ENCODE peak calls at places on chromosome 11, in eight cellular contexts. K is psoas muscle, R is PC-9, A is spleen, D is esophagus squamous epithelium, M is heart left ventricle, F is cardiac muscle cell, L is kidney epithelial cell. N is an unnamed sample.

GRCh38 chr11:61919841-61920631 is 2.7 kb upstream of the RAB3IL1 start:
- DNase-seq in K (no peak), R (no peak), A (peak; percentile 69), D (no peak), M (no peak), F (no peak), L (no peak), N (no peak)

GRCh38 chr11:12526789-12527188 is 147.4 kb upstream of the TEAD1 start:
- DNase-seq in K (no peak), R (no peak), A (no peak), D (no peak), M (no peak), F (peak; percentile 76), L (no peak), N (no peak)

GRCh38 chr11:129894281-129895125 is 875 bp downstream of the NFRKB start:
- DNase-seq in K (no peak), R (no peak), A (no peak), D (no peak), M (no peak), F (peak; percentile 2), L (no peak), N (no peak)

GRCh38 chr11:61694971-61695706 is 14.9 kb downstream of the DAGLA start:
- DNase-seq in K (peak; percentile 75), R (peak; percentile 81), A (no peak), D (no peak), M (peak; percentile 59), F (no peak), L (no peak), N (no peak)

GRCh38 chr11:120121914-120122473 is 15.9 kb downstream of the TRIM29 start:
- DNase-seq in K (no peak), R (peak; percentile 91), A (no peak), D (no peak), M (peak; percentile 32), F (no peak), L (no peak), N (no peak)

GRCh38 chr11:62157603-62158002 is 32.4 kb upstream of the SCGB1D1 start:
- DNase-seq in K (no peak), R (no peak), A (no peak), D (no peak), M (no peak), F (no peak), L (no peak), N (no peak)

GRCh38 chr11:62716206-62716605 is 8.7 kb downstream of the GNG3 start:
- DNase-seq in K (no peak), R (no peak), A (no peak), D (no peak), M (no peak), F (no peak), L (no peak), N (no peak)

GRCh38 chr11:88411265-88411664 is 73.7 kb upstream of the CTSC start:
- DNase-seq in K (no peak), R (no peak), A (no peak), D (no peak), M (no peak), F (no peak), L (no peak), N (no peak)

GRCh38 chr11:33160587-33160986 is 693 bp downstream of the CSTF3 start:
- DNase-seq in K (no peak), R (no peak), A (no peak), D (no peak), M (no peak), F (no peak), L (no peak), N (no peak)

GRCh38 chr11:25742800-25743199 is 589.1 kb upstream of the ANO3 start:
- DNase-seq in K (no peak), R (no peak), A (no peak), D (no peak), M (no peak), F (no peak), L (no peak), N (no peak)

GRCh38 chr11:110991621-110992355 is 253.7 kb upstream of the POU2AF2 start:
- DNase-seq in K (peak; percentile 50), R (no peak), A (no peak), D (no peak), M (no peak), F (peak; percentile 74), L (no peak), N (no peak)

GRCh38 chr11:8442301-8442700 is 151.7 kb downstream of the STK33 start:
- DNase-seq in K (no peak), R (no peak), A (no peak), D (no peak), M (no peak), F (no peak), L (no peak), N (no peak)

GRCh38 chr11:33687733-33688479 is 12.7 kb downstream of the C11orf91 start:
- DNase-seq in K (no peak), R (peak; percentile 61), A (no peak), D (no peak), M (no peak), F (peak; percentile 86), L (no peak), N (peak; percentile 18)

GRCh38 chr11:76769645-76770586 is 13.2 kb upstream of the TSKU start:
- DNase-seq in K (no peak), R (peak; percentile 95), A (peak; percentile 69), D (no peak), M (peak; percentile 35), F (peak; percentile 32), L (no peak), N (no peak)

GRCh38 chr11:114059984-114060401 is 482 bp downstream of the ZBTB16 start:
- DNase-seq in K (peak; percentile 42), R (no peak), A (no peak), D (no peak), M (peak; percentile 55), F (peak; percentile 68), L (no peak), N (no peak)

GRCh38 chr11:77695417-77695816 is 57.8 kb upstream of the CLNS1A start:
- DNase-seq in K (no peak), R (no peak), A (no peak), D (no peak), M (no peak), F (no peak), L (no peak), N (no peak)

GRCh38 chr11:102494216-102494615 is 36.3 kb downstream of the MMP7 start:
- DNase-seq in K (no peak), R (peak; percentile 37), A (no peak), D (no peak), M (no peak), F (peak; percentile 80), L (peak; percentile 82), N (no peak)

GRCh38 chr11:74021998-74022397 is 13.1 kb upstream of the UCP3 start:
- DNase-seq in K (no peak), R (no peak), A (no peak), D (no peak), M (no peak), F (no peak), L (no peak), N (no peak)

GRCh38 chr11:24496728-24497396 is at the start of gene LUZP2:
- DNase-seq in K (peak; percentile 16), R (peak; percentile 21), A (peak; percentile 70), D (no peak), M (peak; percentile 13), F (peak; percentile 38), L (no peak), N (no peak)

GRCh38 chr11:92550411-92550810 is 325.8 kb downstream of the FAT3 start:
- DNase-seq in K (no peak), R (no peak), A (no peak), D (no peak), M (no peak), F (no peak), L (no peak), N (no peak)

GRCh38 chr11:27934830-27935145 is 173.2 kb downstream of the KIF18A start:
- DNase-seq in K (no peak), R (peak; percentile 45), A (no peak), D (no peak), M (no peak), F (peak; percentile 93), L (peak; percentile 86), N (no peak)

GRCh38 chr11:133163463-133164419 is 368.6 kb downstream of the OPCML start:
- DNase-seq in K (no peak), R (no peak), A (no peak), D (no peak), M (peak; percentile 30), F (peak; percentile 61), L (peak; percentile 12), N (no peak)

GRCh38 chr11:133835258-133836075 is 9.8 kb downstream of the SPATA19 start:
- DNase-seq in K (no peak), R (peak; percentile 40), A (no peak), D (no peak), M (no peak), F (peak; percentile 69), L (peak; percentile 4), N (no peak)

GRCh38 chr11:13118194-13118593 is 109.1 kb downstream of the RASSF10 start:
- DNase-seq in K (no peak), R (peak; percentile 51), A (no peak), D (no peak), M (no peak), F (peak; percentile 85), L (peak; percentile 99), N (no peak)

GRCh38 chr11:11505190-11505589 is 116.6 kb downstream of the GALNT18 start:
- DNase-seq in K (no peak), R (no peak), A (no peak), D (no peak), M (no peak), F (no peak), L (no peak), N (no peak)

GRCh38 chr11:74453373-74453975 is 13.9 kb downstream of the KCNE3 start:
- DNase-seq in K (peak; percentile 59), R (peak; percentile 69), A (peak; percentile 88), D (no peak), M (peak; percentile 71), F (peak; percentile 80), L (no peak), N (no peak)

GRCh38 chr11:8371516-8371884 is 107.8 kb upstream of the LMO1 start:
- DNase-seq in K (no peak), R (no peak), A (no peak), D (no peak), M (no peak), F (no peak), L (no peak), N (no peak)

GRCh38 chr11:14641801-14642200 is 1.8 kb upstream of the PDE3B start:
- DNase-seq in K (no peak), R (no peak), A (no peak), D (no peak), M (no peak), F (no peak), L (no peak), N (no peak)
- H3K4me3 ChIP-seq in K (no peak overlapping the region), R (no peak overlapping the region), A (no peak overlapping the region), D (no peak overlapping the region), M (no peak overlapping the region), F (no peak overlapping the region), L (no peak overlapping the region), N (no peak overlapping the region)

GRCh38 chr11:44456544-44457270 is 108.8 kb upstream of the CD82 start:
- DNase-seq in K (no peak), R (peak; percentile 8), A (no peak), D (no peak), M (peak; percentile 52), F (no peak), L (no peak), N (no peak)
- TF ChIP-seq CTCF in K (no peak), R (peak; percentile 64), A (no peak), D (no peak), M (peak; percentile 35), F (peak; percentile 41), L (peak; percentile 56), N (peak; percentile 43)

GRCh38 chr11:67310246-67311050 is 7.1 kb downstream of the SSH3 start:
- DNase-seq in K (no peak), R (no peak), A (peak; percentile 73), D (no peak), M (no peak), F (no peak), L (no peak), N (no peak)
- H3K36me3 ChIP-seq in K (no peaks in the 10 kb centered on the region), R (peaks cover 5% of the 10 kb centered on the region), A (peaks cover 54% of the 10 kb centered on the region), D (no peaks in the 10 kb centered on the region), M (peaks cover 7% of the 10 kb centered on the region), F (no peaks in the 10 kb centered on the region), L (no peaks in the 10 kb centered on the region), N (no peaks in the 10 kb centered on the region)

GRCh38 chr11:58330861-58331260 is 28.0 kb downstream of the OR5B17 start:
- DNase-seq in K (no peak), R (no peak), A (no peak), D (no peak), M (no peak), F (peak; percentile 3), L (no peak), N (no peak)
- H3K4me3 ChIP-seq in K (no peak overlapping the region), R (no peak overlapping the region), A (no peak overlapping the region), D (no peak overlapping the region), M (no peak overlapping the region), F (no peak overlapping the region), L (no peak overlapping the region), N (no peak overlapping the region)